ENCODE peak calls at places on chromosome 5, in four cellular contexts. One of them, this sample, is unnamed.

GRCh38 chr5:52725065-52725746 is 62.5 kb upstream of the ITGA1 start:
- DNase-seq in lower lobe of right lung: no peak
- DNase-seq in H9: no peak
- DNase-seq in GM23338: no peak
- DNase-seq in this sample: no peak

GRCh38 chr5:172194985-172195774 is 1.2 kb downstream of the EFCAB9 start:
- DNase-seq in GM23338: no peak
- DNase-seq in lower lobe of right lung: no peak
- DNase-seq in H9: no peak
- DNase-seq in this sample: no peak

GRCh38 chr5:73968729-73969128 is 342.7 kb downstream of the ARHGEF28 start:
- DNase-seq in H9: no peak
- DNase-seq in GM23338: no peak
- DNase-seq in lower lobe of right lung: no peak
- DNase-seq in this sample: no peak

GRCh38 chr5:139016186-139016585 is 141.1 kb upstream of the LRRTM2 start:
- DNase-seq in GM23338: no peak
- DNase-seq in lower lobe of right lung: no peak
- DNase-seq in H9: no peak
- DNase-seq in this sample: no peak

GRCh38 chr5:140157032-140157781 is 17.8 kb upstream of the CYSTM1 start:
- DNase-seq in lower lobe of right lung: peak
- DNase-seq in GM23338: peak
- DNase-seq in H9: peak
- DNase-seq in this sample: peak

GRCh38 chr5:179326176-179326997 is 18.9 kb downstream of the ADAMTS2 start:
- DNase-seq in lower lobe of right lung: peak
- DNase-seq in H9: peak
- DNase-seq in GM23338: peak
- DNase-seq in this sample: no peak

GRCh38 chr5:131649160-131649559 is 14.1 kb upstream of the RAPGEF6 start:
- DNase-seq in lower lobe of right lung: no peak
- DNase-seq in H9: no peak
- DNase-seq in GM23338: no peak
- DNase-seq in this sample: no peak

GRCh38 chr5:77630246-77631165 is 8.0 kb downstream of the OTP start:
- DNase-seq in lower lobe of right lung: peak
- DNase-seq in H9: peak
- DNase-seq in GM23338: peak
- DNase-seq in this sample: no peak

GRCh38 chr5:172853355-172853975 is 19.4 kb downstream of the ERGIC1 start:
- DNase-seq in H9: no peak
- DNase-seq in GM23338: no peak
- DNase-seq in lower lobe of right lung: no peak
- DNase-seq in this sample: no peak

GRCh38 chr5:170265527-170265926 is 32.0 kb downstream of the LCP2 start:
- DNase-seq in GM23338: peak
- DNase-seq in lower lobe of right lung: no peak
- DNase-seq in H9: no peak
- DNase-seq in this sample: no peak

GRCh38 chr5:14228219-14228618 is 85.1 kb downstream of the TRIO start:
- DNase-seq in lower lobe of right lung: no peak
- DNase-seq in GM23338: no peak
- DNase-seq in H9: no peak
- DNase-seq in this sample: no peak

GRCh38 chr5:13629218-13629617 is 315.3 kb downstream of the DNAH5 start:
- DNase-seq in H9: no peak
- DNase-seq in GM23338: no peak
- DNase-seq in lower lobe of right lung: no peak
- DNase-seq in this sample: no peak

GRCh38 chr5:35041251-35041650 is 6.5 kb downstream of the AGXT2 start:
- DNase-seq in GM23338: no peak
- DNase-seq in H9: no peak
- DNase-seq in lower lobe of right lung: no peak
- DNase-seq in this sample: no peak

GRCh38 chr5:148864113-148864841 is 37.9 kb downstream of the ADRB2 start:
- DNase-seq in lower lobe of right lung: peak
- DNase-seq in H9: no peak
- DNase-seq in GM23338: peak
- DNase-seq in this sample: no peak
- TF ChIP-seq CTCF in lower lobe of right lung: no peak
- TF ChIP-seq CTCF in H9: no peak
- TF ChIP-seq CTCF in GM23338: no peak
- TF ChIP-seq CTCF in this sample: no peak

DNA sequence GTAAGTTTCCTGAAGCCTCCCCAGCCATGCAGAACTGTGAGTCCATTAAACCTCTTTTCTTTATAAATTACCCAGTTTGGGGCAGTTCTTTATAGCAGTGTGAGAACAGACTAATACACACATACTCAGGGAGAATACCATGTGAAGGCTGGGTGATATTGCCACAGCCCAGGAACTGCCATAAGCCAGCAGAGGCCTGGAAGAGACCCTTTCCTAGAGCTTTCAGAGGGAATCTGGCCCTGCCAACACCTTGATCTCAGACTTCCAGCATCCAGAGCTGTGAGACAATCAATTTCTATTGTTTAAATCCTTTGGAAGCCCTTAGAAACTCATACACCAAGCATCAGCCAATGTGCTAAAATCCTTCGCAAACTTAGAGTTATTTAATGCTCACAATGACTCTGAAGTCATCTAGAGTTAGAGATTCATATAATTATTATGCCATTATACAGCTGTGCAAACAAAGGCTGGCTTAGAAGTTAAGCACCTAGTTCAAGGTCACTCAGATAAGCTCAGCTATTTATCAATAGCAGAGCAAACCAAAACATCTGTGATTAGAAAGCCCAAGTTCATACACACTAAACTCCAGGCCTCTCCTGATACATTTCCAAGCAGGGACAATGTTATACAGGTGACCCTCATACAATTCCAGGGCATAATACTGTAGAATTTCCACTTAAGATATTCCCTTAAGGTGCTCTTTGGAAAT is 531.8 kb upstream of the DAP start:
- DNase-seq in H9: no peak
- DNase-seq in GM23338: no peak
- DNase-seq in lower lobe of right lung: no peak
- DNase-seq in this sample: no peak
- H3K27ac ChIP-seq in H9: no peak
- H3K27ac ChIP-seq in GM23338: no peak
- H3K27ac ChIP-seq in lower lobe of right lung: no peak
- H3K27ac ChIP-seq in this sample: no peak

GRCh38 chr5:142568996-142569335 is 116.9 kb downstream of the FGF1 start:
- DNase-seq in lower lobe of right lung: no peak
- DNase-seq in GM23338: no peak
- DNase-seq in H9: no peak
- DNase-seq in this sample: no peak

GRCh38 chr5:142569905-142570304 is 116.0 kb downstream of the FGF1 start:
- DNase-seq in H9: no peak
- DNase-seq in GM23338: no peak
- DNase-seq in lower lobe of right lung: no peak
- DNase-seq in this sample: no peak

GRCh38 chr5:142571921-142572320 is 114.0 kb downstream of the FGF1 start:
- DNase-seq in lower lobe of right lung: no peak
- DNase-seq in H9: no peak
- DNase-seq in GM23338: no peak
- DNase-seq in this sample: no peak

GRCh38 chr5:142571351-142571750 is 114.5 kb downstream of the FGF1 start:
- DNase-seq in H9: no peak
- DNase-seq in GM23338: no peak
- DNase-seq in lower lobe of right lung: no peak
- DNase-seq in this sample: no peak

GRCh38 chr5:142568271-142568995 is 117.5 kb downstream of the FGF1 start:
- DNase-seq in lower lobe of right lung: no peak
- DNase-seq in H9: no peak
- DNase-seq in GM23338: no peak
- DNase-seq in this sample: no peak
- TF ChIP-seq CTCF in lower lobe of right lung: no peak
- TF ChIP-seq CTCF in H9: no peak
- TF ChIP-seq CTCF in GM23338: no peak
- TF ChIP-seq CTCF in this sample: no peak

GRCh38 chr5:93572773-93573626 is 8.0 kb downstream of the NR2F1-AS1 start:
- DNase-seq in H9: peak
- DNase-seq in GM23338: peak
- DNase-seq in lower lobe of right lung: no peak
- DNase-seq in this sample: no peak
- H3K27ac ChIP-seq in H9: no peak
- H3K27ac ChIP-seq in GM23338: no peak
- H3K27ac ChIP-seq in lower lobe of right lung: no peak
- H3K27ac ChIP-seq in this sample: no peak

GRCh38 chr5:107951322-107951721 is 280.6 kb upstream of the EFNA5 start:
- DNase-seq in GM23338: no peak
- DNase-seq in H9: no peak
- DNase-seq in lower lobe of right lung: no peak
- DNase-seq in this sample: no peak
- TF ChIP-seq CTCF in GM23338: no peak
- TF ChIP-seq CTCF in H9: no peak
- TF ChIP-seq CTCF in lower lobe of right lung: no peak
- TF ChIP-seq CTCF in this sample: no peak

DNA sequence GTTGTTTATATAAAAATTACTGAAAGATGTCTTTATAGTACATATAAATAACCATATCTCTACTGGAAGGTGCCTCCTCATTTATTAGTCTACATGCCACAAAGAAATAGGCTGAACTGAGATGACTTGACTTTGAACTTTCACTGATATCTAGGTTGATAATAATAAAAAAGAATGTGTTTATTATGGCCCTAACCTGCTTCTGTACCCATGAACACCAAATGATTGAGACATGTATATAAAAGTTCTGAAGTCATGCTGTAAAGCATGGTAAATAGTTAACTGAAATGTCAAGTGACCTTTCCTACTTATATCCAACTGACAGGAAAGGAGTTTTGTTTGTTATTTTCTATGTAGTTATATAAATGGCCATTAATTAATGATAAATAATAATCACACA is 33.2 kb upstream of the GRAMD2B start:
- DNase-seq in H9: no peak
- DNase-seq in lower lobe of right lung: no peak
- DNase-seq in GM23338: no peak
- DNase-seq in this sample: no peak
- H3K27ac ChIP-seq in H9: no peak
- H3K27ac ChIP-seq in lower lobe of right lung: no peak
- H3K27ac ChIP-seq in GM23338: no peak
- H3K27ac ChIP-seq in this sample: no peak

GRCh38 chr5:45680950-45681349 is 15.2 kb downstream of the HCN1 start:
- DNase-seq in lower lobe of right lung: no peak
- DNase-seq in GM23338: peak
- DNase-seq in H9: no peak
- DNase-seq in this sample: no peak
- TF ChIP-seq CTCF in lower lobe of right lung: no peak
- TF ChIP-seq CTCF in GM23338: peak
- TF ChIP-seq CTCF in H9: peak
- TF ChIP-seq CTCF in this sample: no peak